ENCODE peak calls at places on chromosome 3, in nine cellular contexts. One of them, this sample, is unnamed.

GRCh38 chr3:177835917-177836316 is 638.6 kb upstream of the TBL1XR1 start:
- DNase-seq in heart right ventricle: no peak
- DNase-seq in brain microvascular endothelial cell: peak; percentile 95
- DNase-seq in progenitor cell of endocrine pancreas: no peak
- DNase-seq in HFFc6: peak; percentile 79
- DNase-seq in endothelial cell: no peak
- DNase-seq in choroid plexus epithelial cell: peak; percentile 99
- DNase-seq in glutamatergic neuron: no peak
- DNase-seq in neural crest cell: no peak
- DNase-seq in this sample: no peak

GRCh38 chr3:100297784-100298183 is 36.8 kb upstream of the NIT2 start:
- DNase-seq in heart right ventricle: no peak
- DNase-seq in brain microvascular endothelial cell: peak; percentile 19
- DNase-seq in progenitor cell of endocrine pancreas: no peak
- DNase-seq in HFFc6: peak; percentile 37
- DNase-seq in endothelial cell: no peak
- DNase-seq in choroid plexus epithelial cell: no peak
- DNase-seq in glutamatergic neuron: no peak
- DNase-seq in neural crest cell: no peak
- DNase-seq in this sample: no peak

GRCh38 chr3:127221062-127222035 is 28.4 kb downstream of the PRR23E start:
- DNase-seq in heart right ventricle: no peak
- DNase-seq in brain microvascular endothelial cell: no peak
- DNase-seq in progenitor cell of endocrine pancreas: no peak
- DNase-seq in HFFc6: no peak
- DNase-seq in endothelial cell: no peak
- DNase-seq in choroid plexus epithelial cell: no peak
- DNase-seq in glutamatergic neuron: no peak
- DNase-seq in neural crest cell: no peak
- DNase-seq in this sample: no peak

GRCh38 chr3:55481067-55481917 is 5.8 kb downstream of the WNT5A start:
- DNase-seq in heart right ventricle: peak; percentile 26
- DNase-seq in brain microvascular endothelial cell: peak; percentile 59
- DNase-seq in progenitor cell of endocrine pancreas: no peak
- DNase-seq in HFFc6: peak; percentile 74
- DNase-seq in endothelial cell: peak; percentile 36
- DNase-seq in choroid plexus epithelial cell: peak; percentile 58
- DNase-seq in glutamatergic neuron: peak; percentile 48
- DNase-seq in neural crest cell: peak; percentile 3
- DNase-seq in this sample: no peak

GRCh38 chr3:178393833-178394232 is 142.4 kb upstream of the KCNMB2 start:
- DNase-seq in heart right ventricle: no peak
- DNase-seq in brain microvascular endothelial cell: peak; percentile 29
- DNase-seq in progenitor cell of endocrine pancreas: no peak
- DNase-seq in HFFc6: peak; percentile 65
- DNase-seq in endothelial cell: no peak
- DNase-seq in choroid plexus epithelial cell: peak; percentile 87
- DNase-seq in glutamatergic neuron: no peak
- DNase-seq in neural crest cell: no peak
- DNase-seq in this sample: no peak

GRCh38 chr3:126053949-126054569 is 29.9 kb downstream of the SLC41A3 start:
- DNase-seq in heart right ventricle: no peak
- DNase-seq in brain microvascular endothelial cell: no peak
- DNase-seq in progenitor cell of endocrine pancreas: no peak
- DNase-seq in HFFc6: no peak
- DNase-seq in endothelial cell: no peak
- DNase-seq in choroid plexus epithelial cell: no peak
- DNase-seq in glutamatergic neuron: no peak
- DNase-seq in neural crest cell: no peak
- DNase-seq in this sample: no peak

GRCh38 chr3:196414469-196414868 is 17.8 kb downstream of the UBXN7 start:
- DNase-seq in heart right ventricle: no peak
- DNase-seq in brain microvascular endothelial cell: peak; percentile 7
- DNase-seq in progenitor cell of endocrine pancreas: no peak
- DNase-seq in HFFc6: no peak
- DNase-seq in endothelial cell: no peak
- DNase-seq in choroid plexus epithelial cell: peak; percentile 50
- DNase-seq in glutamatergic neuron: no peak
- DNase-seq in neural crest cell: no peak
- DNase-seq in this sample: no peak

GRCh38 chr3:129845956-129846355 is 47.6 kb downstream of the TMCC1 start:
- DNase-seq in heart right ventricle: no peak
- DNase-seq in brain microvascular endothelial cell: no peak
- DNase-seq in progenitor cell of endocrine pancreas: no peak
- DNase-seq in HFFc6: peak; percentile 9
- DNase-seq in endothelial cell: no peak
- DNase-seq in choroid plexus epithelial cell: no peak
- DNase-seq in glutamatergic neuron: no peak
- DNase-seq in neural crest cell: no peak
- DNase-seq in this sample: no peak

GRCh38 chr3:46915297-46915822 is 37.8 kb downstream of the PTH1R start:
- DNase-seq in heart right ventricle: no peak
- DNase-seq in brain microvascular endothelial cell: no peak
- DNase-seq in progenitor cell of endocrine pancreas: no peak
- DNase-seq in HFFc6: no peak
- DNase-seq in endothelial cell: no peak
- DNase-seq in choroid plexus epithelial cell: no peak
- DNase-seq in glutamatergic neuron: no peak
- DNase-seq in neural crest cell: no peak
- DNase-seq in this sample: no peak

GRCh38 chr3:129162729-129163579 is 2.1 kb upstream of the ISY1 start:
- DNase-seq in heart right ventricle: no peak
- DNase-seq in brain microvascular endothelial cell: no peak
- DNase-seq in progenitor cell of endocrine pancreas: no peak
- DNase-seq in HFFc6: no peak
- DNase-seq in endothelial cell: no peak
- DNase-seq in choroid plexus epithelial cell: no peak
- DNase-seq in glutamatergic neuron: no peak
- DNase-seq in neural crest cell: no peak
- DNase-seq in this sample: peak; percentile 30

GRCh38 chr3:32334675-32335074 is 57.0 kb upstream of the CMTM7 start:
- DNase-seq in heart right ventricle: no peak
- DNase-seq in brain microvascular endothelial cell: no peak
- DNase-seq in progenitor cell of endocrine pancreas: no peak
- DNase-seq in HFFc6: no peak
- DNase-seq in endothelial cell: peak; percentile 25
- DNase-seq in choroid plexus epithelial cell: no peak
- DNase-seq in glutamatergic neuron: no peak
- DNase-seq in neural crest cell: no peak
- DNase-seq in this sample: no peak

GRCh38 chr3:9947025-9947995 is 4.9 kb downstream of the PRRT3 start:
- DNase-seq in heart right ventricle: peak; percentile 75
- DNase-seq in brain microvascular endothelial cell: peak; percentile 38
- DNase-seq in progenitor cell of endocrine pancreas: peak; percentile 56
- DNase-seq in HFFc6: peak; percentile 75
- DNase-seq in endothelial cell: peak; percentile 75
- DNase-seq in choroid plexus epithelial cell: peak; percentile 60
- DNase-seq in glutamatergic neuron: peak; percentile 82
- DNase-seq in neural crest cell: peak; percentile 55
- DNase-seq in this sample: peak; percentile 89
- TF ChIP-seq CTCF in heart right ventricle: peak; percentile 46
- TF ChIP-seq CTCF in brain microvascular endothelial cell: peak; percentile 54
- TF ChIP-seq CTCF in progenitor cell of endocrine pancreas: peak; percentile 58
- TF ChIP-seq CTCF in HFFc6: peak; percentile 73
- TF ChIP-seq CTCF in endothelial cell: peak; percentile 41
- TF ChIP-seq CTCF in choroid plexus epithelial cell: peak; percentile 39
- TF ChIP-seq CTCF in glutamatergic neuron: peak; percentile 56
- TF ChIP-seq CTCF in neural crest cell: peak; percentile 59
- TF ChIP-seq CTCF in this sample: peak; percentile 22

GRCh38 chr3:188664795-188665194 is 507.0 kb upstream of the TPRG1 start:
- DNase-seq in heart right ventricle: no peak
- DNase-seq in brain microvascular endothelial cell: no peak
- DNase-seq in progenitor cell of endocrine pancreas: no peak
- DNase-seq in HFFc6: peak; percentile 15
- DNase-seq in endothelial cell: peak; percentile 20
- DNase-seq in choroid plexus epithelial cell: no peak
- DNase-seq in glutamatergic neuron: no peak
- DNase-seq in neural crest cell: no peak
- DNase-seq in this sample: peak; percentile 23
- TF ChIP-seq CTCF in heart right ventricle: no peak
- TF ChIP-seq CTCF in brain microvascular endothelial cell: peak; percentile 55
- TF ChIP-seq CTCF in progenitor cell of endocrine pancreas: no peak
- TF ChIP-seq CTCF in HFFc6: peak; percentile 64
- TF ChIP-seq CTCF in endothelial cell: no peak
- TF ChIP-seq CTCF in choroid plexus epithelial cell: peak; percentile 40
- TF ChIP-seq CTCF in glutamatergic neuron: no peak
- TF ChIP-seq CTCF in neural crest cell: peak; percentile 18
- TF ChIP-seq CTCF in this sample: peak; percentile 36

GRCh38 chr3:148455098-148455497 is 242.6 kb upstream of the AGTR1 start:
- DNase-seq in heart right ventricle: no peak
- DNase-seq in brain microvascular endothelial cell: no peak
- DNase-seq in progenitor cell of endocrine pancreas: no peak
- DNase-seq in HFFc6: no peak
- DNase-seq in endothelial cell: no peak
- DNase-seq in choroid plexus epithelial cell: no peak
- DNase-seq in glutamatergic neuron: no peak
- DNase-seq in neural crest cell: no peak
- DNase-seq in this sample: no peak

GRCh38 chr3:148460686-148461085 is 237.0 kb upstream of the AGTR1 start:
- DNase-seq in heart right ventricle: no peak
- DNase-seq in brain microvascular endothelial cell: no peak
- DNase-seq in progenitor cell of endocrine pancreas: no peak
- DNase-seq in HFFc6: no peak
- DNase-seq in endothelial cell: no peak
- DNase-seq in choroid plexus epithelial cell: no peak
- DNase-seq in glutamatergic neuron: no peak
- DNase-seq in neural crest cell: no peak
- DNase-seq in this sample: no peak

GRCh38 chr3:148464246-148464645 is 233.5 kb upstream of the AGTR1 start:
- DNase-seq in heart right ventricle: no peak
- DNase-seq in brain microvascular endothelial cell: peak; percentile 40
- DNase-seq in progenitor cell of endocrine pancreas: no peak
- DNase-seq in HFFc6: no peak
- DNase-seq in endothelial cell: no peak
- DNase-seq in choroid plexus epithelial cell: peak; percentile 33
- DNase-seq in glutamatergic neuron: no peak
- DNase-seq in neural crest cell: no peak
- DNase-seq in this sample: no peak

GRCh38 chr3:148459931-148460513 is 237.7 kb upstream of the AGTR1 start:
- DNase-seq in heart right ventricle: no peak
- DNase-seq in brain microvascular endothelial cell: no peak
- DNase-seq in progenitor cell of endocrine pancreas: no peak
- DNase-seq in HFFc6: peak; percentile 10
- DNase-seq in endothelial cell: no peak
- DNase-seq in choroid plexus epithelial cell: peak; percentile 50
- DNase-seq in glutamatergic neuron: no peak
- DNase-seq in neural crest cell: no peak
- DNase-seq in this sample: no peak
- TF ChIP-seq CTCF in heart right ventricle: no peak
- TF ChIP-seq CTCF in brain microvascular endothelial cell: peak; percentile 3
- TF ChIP-seq CTCF in progenitor cell of endocrine pancreas: peak; percentile 17
- TF ChIP-seq CTCF in HFFc6: peak; percentile 77
- TF ChIP-seq CTCF in endothelial cell: peak; percentile 51
- TF ChIP-seq CTCF in choroid plexus epithelial cell: peak; percentile 46
- TF ChIP-seq CTCF in glutamatergic neuron: peak; percentile 4
- TF ChIP-seq CTCF in neural crest cell: peak; percentile 61
- TF ChIP-seq CTCF in this sample: peak; percentile 64

GRCh38 chr3:14595561-14595960 is 55.4 kb upstream of the GRIP2 start:
- DNase-seq in heart right ventricle: no peak
- DNase-seq in brain microvascular endothelial cell: no peak
- DNase-seq in progenitor cell of endocrine pancreas: no peak
- DNase-seq in HFFc6: no peak
- DNase-seq in endothelial cell: no peak
- DNase-seq in choroid plexus epithelial cell: no peak
- DNase-seq in glutamatergic neuron: no peak
- DNase-seq in neural crest cell: no peak
- DNase-seq in this sample: no peak
- TF ChIP-seq CTCF in heart right ventricle: no peak
- TF ChIP-seq CTCF in brain microvascular endothelial cell: no peak
- TF ChIP-seq CTCF in progenitor cell of endocrine pancreas: no peak
- TF ChIP-seq CTCF in HFFc6: no peak
- TF ChIP-seq CTCF in endothelial cell: no peak
- TF ChIP-seq CTCF in choroid plexus epithelial cell: no peak
- TF ChIP-seq CTCF in glutamatergic neuron: no peak
- TF ChIP-seq CTCF in neural crest cell: no peak
- TF ChIP-seq CTCF in this sample: no peak